ENCODE peak calls at places on chromosome 1, in six cellular contexts. R, A, C, H, U and M are unnamed samples.

GRCh38 chr1:212238552-212238951 is 46.7 kb upstream of the PPP2R5A start:
- DNase-seq in A (no peak), U (peak; percentile 34), H (no peak), C (no peak), R (no peak), M (no peak)

GRCh38 chr1:83102630-83103071 is 896.3 kb downstream of the TTLL7 start:
- DNase-seq in U (peak; percentile 9), A (no peak), R (peak; percentile 72), C (no peak), H (no peak), M (peak; percentile 78)

GRCh38 chr1:6864166-6864565 is 78.9 kb downstream of the CAMTA1 start:
- DNase-seq in A (no peak), R (peak; percentile 51), H (no peak), U (no peak), C (no peak), M (no peak)

GRCh38 chr1:205396972-205397616 is 24.8 kb downstream of the LEMD1 start:
- DNase-seq in U (peak; percentile 28), R (peak; percentile 30), H (no peak), C (peak; percentile 6), A (no peak), M (peak; percentile 90)

GRCh38 chr1:22814176-22815042 is 103.8 kb downstream of the EPHB2 start:
- DNase-seq in A (peak; percentile 69), U (peak; percentile 65), H (peak; percentile 75), R (peak; percentile 58), C (no peak), M (no peak)

GRCh38 chr1:62235576-62235975 is 40.9 kb downstream of the L1TD1 start:
- DNase-seq in U (no peak), H (no peak), R (no peak), A (no peak), C (no peak), M (no peak)

GRCh38 chr1:111274653-111275052 is 16.0 kb upstream of the CHIA start:
- DNase-seq in H (no peak), C (no peak), A (no peak), U (no peak), R (no peak), M (no peak)

GRCh38 chr1:52636701-52637695 is 4.0 kb downstream of the SHISAL2A start:
- DNase-seq in U (no peak), C (peak; percentile 69), H (no peak), A (no peak), R (no peak), M (no peak)

GRCh38 chr1:86990826-86991225 is 76.4 kb downstream of the HS2ST1 start:
- DNase-seq in R (no peak), H (no peak), C (no peak), U (no peak), A (no peak), M (no peak)

GRCh38 chr1:68221001-68221970 is 11.0 kb downstream of the WLS start:
- DNase-seq in C (no peak), H (no peak), A (no peak), U (no peak), R (no peak), M (no peak)

GRCh38 chr1:19083081-19083480 is 126.6 kb upstream of the IFFO2 start:
- DNase-seq in R (peak; percentile 90), U (no peak), C (no peak), H (no peak), A (no peak), M (no peak)

DNA sequence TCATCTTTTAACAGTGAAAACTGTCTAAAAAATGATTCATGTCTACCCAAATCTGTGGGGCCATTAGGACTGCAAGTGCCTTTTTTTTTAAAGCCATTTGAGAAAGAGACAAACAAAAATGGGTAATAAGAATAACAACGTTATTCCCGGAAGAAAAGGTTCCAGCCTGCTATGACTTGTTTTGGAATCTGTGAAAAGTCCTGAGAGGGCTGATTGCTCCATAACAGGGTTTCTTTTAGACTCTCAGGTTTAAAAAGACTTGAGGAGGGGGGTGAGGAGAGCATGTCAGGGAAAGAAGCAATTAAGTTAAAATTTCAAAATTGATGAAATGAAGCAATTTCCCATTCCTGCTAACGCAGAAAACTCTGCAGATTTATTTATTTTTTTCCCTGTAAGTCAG is 56.4 kb downstream of the CACHD1 start:
- DNase-seq in U (no peak), A (no peak), R (no peak), H (no peak), C (no peak), M (no peak)
- H3K27ac ChIP-seq in U (no peak overlapping the region), A (peak overlapping the region; percentile 46), R (no peak overlapping the region), H (no peak overlapping the region), C (no peak overlapping the region), M (no peak overlapping the region)

GRCh38 chr1:109622103-109622892 is 2.7 kb downstream of the AMPD2 start:
- DNase-seq in U (peak; percentile 8), H (peak; percentile 3), R (no peak), C (no peak), A (no peak), M (no peak)
- H3K4me3 ChIP-seq in U (no peak overlapping the region), H (no peak overlapping the region), R (no peak overlapping the region), C (peak overlapping the region; percentile 78), A (peak overlapping the region; percentile 73), M (no peak overlapping the region)

DNA sequence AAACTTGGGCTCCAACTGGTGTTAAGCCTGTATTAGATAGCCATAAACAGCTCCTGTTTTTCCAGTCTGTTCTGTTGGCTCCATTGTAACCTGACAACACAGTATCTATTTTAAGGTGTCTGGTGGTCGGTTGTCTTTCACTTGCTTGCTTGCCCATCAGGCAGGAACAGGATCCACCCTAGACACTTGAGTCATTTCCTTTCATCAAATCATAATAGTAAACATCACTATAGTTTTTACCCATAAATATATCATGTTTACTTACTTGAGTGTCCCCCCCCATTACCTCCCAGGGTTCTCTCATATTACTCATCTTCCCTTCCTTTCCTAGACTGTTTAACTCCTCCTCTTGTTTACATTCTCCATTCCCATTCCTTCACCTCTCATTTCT is 2.9 kb downstream of the DDI2 start:
- DNase-seq in U (no peak), C (no peak), R (peak; percentile 41), H (no peak), A (no peak), M (no peak)
- H3K4me1 ChIP-seq in U (peaks cover 43% of the 10 kb centered on the region), C (peaks cover 20% of the 10 kb centered on the region), R (peaks cover 18% of the 10 kb centered on the region), H (peaks cover 76% of the 10 kb centered on the region), A (peaks cover 21% of the 10 kb centered on the region), M (no peaks in the 10 kb centered on the region)

DNA sequence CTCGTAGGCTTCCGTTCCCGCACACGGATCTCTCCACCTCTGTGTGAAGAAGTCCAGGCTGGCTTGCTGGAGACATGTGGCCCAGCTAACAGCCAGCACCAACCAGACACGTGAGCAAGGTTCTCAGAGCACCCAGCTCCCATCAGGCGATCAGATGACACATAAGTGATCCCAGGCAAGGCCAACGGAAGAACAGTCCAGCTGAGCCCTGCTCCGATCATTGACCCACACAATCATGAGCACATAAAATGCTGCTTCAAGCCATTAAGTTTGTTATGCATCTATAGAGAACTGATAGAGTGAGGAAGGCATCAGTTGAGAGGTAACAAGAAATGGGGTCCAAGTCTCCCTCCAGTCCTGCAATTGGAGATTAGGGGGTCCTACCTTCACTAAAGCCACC is 15.4 kb downstream of the C1orf198 start:
- DNase-seq in U (no peak), A (no peak), R (no peak), C (no peak), H (no peak), M (no peak)
- H3K27ac ChIP-seq in U (no peak overlapping the region), A (peak overlapping the region; percentile 89), R (no peak overlapping the region), C (no peak overlapping the region), H (no peak overlapping the region), M (no peak overlapping the region)

GRCh38 chr1:201535046-201535777 is 3.7 kb upstream of the NAV1 start:
- DNase-seq in C (no peak), R (peak; percentile 74), H (no peak), U (no peak), A (no peak), M (peak; percentile 58)
- H3K4me3 ChIP-seq in C (no peak overlapping the region), R (no peak overlapping the region), H (no peak overlapping the region), U (no peak overlapping the region), A (no peak overlapping the region), M (no peak overlapping the region)

DNA sequence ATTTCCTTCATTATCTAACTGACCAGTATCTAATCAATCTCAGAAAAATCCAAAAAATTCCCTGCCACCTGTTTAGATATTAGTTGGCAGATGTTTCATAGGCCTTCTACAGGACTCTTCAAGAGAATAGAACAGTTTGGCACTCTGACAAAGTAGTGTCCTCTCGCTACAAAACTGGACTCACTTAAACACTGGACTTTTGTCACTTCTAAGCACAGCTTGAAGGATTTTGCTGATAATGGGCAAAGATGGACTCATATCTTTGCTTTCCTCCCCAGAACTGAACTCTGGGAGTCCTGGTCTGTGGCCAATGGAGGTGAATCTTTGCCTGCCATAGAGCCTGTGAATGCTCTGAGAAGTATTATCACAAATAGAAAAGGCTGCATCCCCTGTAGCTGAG is 58.2 kb upstream of the ZNF326 start:
- DNase-seq in R (no peak), C (no peak), H (no peak), A (no peak), U (no peak), M (no peak)
- H3K4me1 ChIP-seq in R (peaks cover 4% of the 10 kb centered on the region), C (no peaks in the 10 kb centered on the region), H (peaks cover 21% of the 10 kb centered on the region), A (no peaks in the 10 kb centered on the region), U (no peaks in the 10 kb centered on the region), M (no peaks in the 10 kb centered on the region)

GRCh38 chr1:11383553-11384169 is 95.3 kb upstream of the DISP3 start:
- DNase-seq in R (peak; percentile 6), U (no peak), H (no peak), A (no peak), C (no peak), M (no peak)
- H3K27ac ChIP-seq in R (no peak overlapping the region), U (no peak overlapping the region), H (no peak overlapping the region), A (no peak overlapping the region), C (no peak overlapping the region), M (no peak overlapping the region)

GRCh38 chr1:109622895-109623294 is 3.3 kb downstream of the AMPD2 start:
- DNase-seq in R (no peak), C (no peak), A (no peak), H (no peak), U (no peak), M (no peak)

GRCh38 chr1:109625601-109626560 is 6.2 kb downstream of the AMPD2 start:
- DNase-seq in A (no peak), C (no peak), H (peak; percentile 5), U (peak; percentile 7), R (no peak), M (peak; percentile 83)

GRCh38 chr1:109623601-109624161 is 4.0 kb downstream of the AMPD2 start:
- DNase-seq in A (no peak), U (peak; percentile 10), R (no peak), H (peak; percentile 4), C (no peak), M (no peak)

GRCh38 chr1:109625176-109625575 is 5.5 kb downstream of the AMPD2 start:
- DNase-seq in U (peak; percentile 8), R (no peak), H (peak; percentile 1), C (no peak), A (no peak), M (no peak)

GRCh38 chr1:109624215-109625010 is 4.8 kb downstream of the AMPD2 start:
- DNase-seq in U (peak; percentile 9), H (peak; percentile 3), C (no peak), R (no peak), A (no peak), M (peak; percentile 81)
- H3K4me3 ChIP-seq in U (no peak overlapping the region), H (no peak overlapping the region), C (peak overlapping the region; percentile 24), R (no peak overlapping the region), A (peak overlapping the region; percentile 29), M (no peak overlapping the region)

DNA sequence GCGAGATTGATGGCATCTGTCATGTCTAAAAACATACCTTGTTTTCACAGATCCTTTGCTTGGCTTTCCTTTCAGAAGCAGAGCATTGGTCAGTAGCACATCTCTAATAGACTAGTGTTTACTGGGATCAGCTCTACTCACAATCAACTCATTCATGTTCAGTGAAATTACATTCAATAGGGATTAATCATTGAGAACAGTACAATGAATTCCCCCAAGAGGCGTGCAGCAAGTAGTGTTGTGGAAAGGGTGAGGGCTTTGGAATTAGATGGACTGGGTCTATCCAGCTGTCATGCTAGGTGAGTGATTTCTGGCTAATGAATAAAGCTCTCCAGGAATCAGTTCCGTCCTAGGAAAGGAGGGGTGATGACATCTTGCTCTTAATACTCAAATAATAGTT is 155.2 kb upstream of the COA6 start:
- DNase-seq in H (no peak), A (no peak), R (peak; percentile 10), C (no peak), U (no peak), M (no peak)
- H3K4me1 ChIP-seq in H (peaks cover 21% of the 10 kb centered on the region), A (peaks cover 14% of the 10 kb centered on the region), R (no peaks in the 10 kb centered on the region), C (peaks cover 7% of the 10 kb centered on the region), U (no peaks in the 10 kb centered on the region), M (no peaks in the 10 kb centered on the region)